ENCODE peak calls at places on chromosomes 1 and 21, in five cellular contexts. C is C1 segment of cervical spinal cord; Z is NCI-H446; Y is stimulated activated CD4-positive, alpha-beta T cell treated with anti-CD3 and anti-CD28 coated beads, Interleukin-1b, Interleukin-23, amount 100 ng/mL, for 4 hours; X is AG10803. S is an unnamed sample.

GRCh38 chr1:10669570-10669969 is 126.9 kb downstream of the CASZ1 start:
- DNase-seq in C (no peak), Z (no peak), Y (no peak), X (no peak), S (no peak)

GRCh38 chr1:37035014-37035686 is 835 bp upstream of the GRIK3 start:
- DNase-seq in C (no peak), Z (no peak), Y (no peak), X (no peak), S (no peak)

GRCh38 chr1:227797612-227798011 is 17.9 kb upstream of the PRSS38 start:
- DNase-seq in C (no peak), Z (no peak), Y (no peak), X (no peak), S (no peak)

GRCh38 chr21:18646114-18646513 is 242.5 kb upstream of the TMPRSS15 start:
- DNase-seq in C (no peak), Z (no peak), Y (no peak), X (no peak), S (no peak)

GRCh38 chr1:174068000-174068399 is 45.8 kb upstream of the RC3H1 start:
- DNase-seq in C (no peak), Z (no peak), Y (no peak), X (no peak), S (no peak)

GRCh38 chr1:94528271-94528670 is 13.3 kb downstream of the F3 start:
- DNase-seq in C (no peak), Z (peak; percentile 31), Y (no peak), X (peak; percentile 34), S (no peak)

GRCh38 chr21:38664315-38664714 is 141.4 kb upstream of the ETS2 start:
- DNase-seq in C (no peak), Z (no peak), Y (no peak), X (no peak), S (no peak)

GRCh38 chr1:200877839-200878551 is 5.2 kb downstream of the GPR25 start:
- DNase-seq in C (no peak), Z (no peak), Y (no peak), X (no peak), S (no peak)

GRCh38 chr1:41361028-41361494 is at the start of gene FOXO6:
- DNase-seq in C (peak; percentile 88), Z (peak; percentile 100), Y (peak; percentile 86), X (peak; percentile 93), S (peak; percentile 81)

GRCh38 chr21:41360072-41360821 is 1.6 kb upstream of the MX2 start:
- DNase-seq in C (no peak), Z (no peak), Y (no peak), X (peak; percentile 82), S (no peak)

GRCh38 chr1:156508955-156509234 is 8.3 kb upstream of the MEF2D start:
- DNase-seq in C (no peak), Z (no peak), Y (no peak), X (no peak), S (no peak)

GRCh38 chr1:167826127-167826526 is 87.8 kb downstream of the ADCY10 start:
- DNase-seq in C (no peak), Z (no peak), Y (no peak), X (no peak), S (no peak)

GRCh38 chr1:59123081-59123675 is 173.7 kb upstream of the FGGY start:
- DNase-seq in C (no peak), Z (no peak), Y (no peak), X (no peak), S (no peak)

GRCh38 chr1:201063190-201063544 is 39.7 kb upstream of the KIF21B start:
- DNase-seq in C (no peak), Z (no peak), Y (no peak), X (no peak), S (no peak)

GRCh38 chr1:167862432-167863076 is 51.4 kb downstream of the ADCY10 start:
- DNase-seq in C (no peak), Z (no peak), Y (no peak), X (peak; percentile 26), S (no peak)

GRCh38 chr1:190597361-190597760 is 119.7 kb upstream of the BRINP3 start:
- DNase-seq in C (no peak), Z (no peak), Y (no peak), X (no peak), S (no peak)

GRCh38 chr1:66388918-66389317 is 145.0 kb upstream of the SGIP1 start:
- DNase-seq in C (no peak), Z (peak; percentile 93), Y (no peak), X (no peak), S (no peak)

GRCh38 chr1:225887030-225887314 is 2.0 kb downstream of the LEFTY1 start:
- DNase-seq in C (no peak), Z (no peak), Y (no peak), X (no peak), S (no peak)

GRCh38 chr1:60559371-60559770 is 485.8 kb upstream of the C1orf87 start:
- DNase-seq in C (no peak), Z (no peak), Y (no peak), X (no peak), S (no peak)

GRCh38 chr1:225752245-225752644 is 25.4 kb upstream of the SRP9 start:
- DNase-seq in C (no peak), Z (no peak), Y (no peak), X (no peak), S (no peak)

GRCh38 chr21:38669186-38669585 is 136.5 kb upstream of the ETS2 start:
- DNase-seq in C (no peak), Z (no peak), Y (no peak), X (peak; percentile 42), S (no peak)

GRCh38 chr1:170863600-170863999 is 71.7 kb upstream of the MROH9 start:
- DNase-seq in C (no peak), Z (no peak), Y (no peak), X (no peak), S (no peak)

GRCh38 chr1:95309031-95309459 is 75.0 kb downstream of the RWDD3 start:
- DNase-seq in C (no peak), Z (peak; percentile 86), Y (no peak), X (peak; percentile 21), S (no peak)

GRCh38 chr1:55056632-55056992 is 17.3 kb downstream of the PCSK9 start:
- DNase-seq in C (no peak), Z (no peak), Y (no peak), X (no peak), S (no peak)

GRCh38 chr1:42646056-42646455 is 12.2 kb upstream of the PPIH start:
- DNase-seq in C (no peak), Z (no peak), Y (no peak), X (peak; percentile 1), S (no peak)

GRCh38 chr1:52601976-52602327 is 219 bp upstream of the GPX7 start:
- DNase-seq in C (peak; percentile 22), Z (peak; percentile 47), Y (no peak), X (no peak), S (no peak)

GRCh38 chr1:247443641-247444040 is 14.3 kb downstream of the OR2B11 start:
- DNase-seq in C (no peak), Z (no peak), Y (no peak), X (no peak), S (no peak)

GRCh38 chr21:25809013-25809412 is 74.2 kb downstream of the GABPA start:
- DNase-seq in C (no peak), Z (no peak), Y (no peak), X (no peak), S (no peak)

GRCh38 chr21:38490411-38491020 is 7.8 kb downstream of the ERG start:
- DNase-seq in C (no peak), Z (no peak), Y (no peak), X (no peak), S (no peak)

GRCh38 chr1:79325705-79326104 is 319.2 kb upstream of the ADGRL4 start:
- DNase-seq in C (no peak), Z (no peak), Y (no peak), X (no peak), S (no peak)

GRCh38 chr21:23223882-23224281 is 2225.7 kb downstream of the NCAM2 start:
- DNase-seq in C (no peak), Z (no peak), Y (no peak), X (no peak), S (no peak)

GRCh38 chr1:85911742-85912141 is 203.5 kb upstream of the ZNHIT6 start:
- DNase-seq in C (no peak), Z (peak; percentile 7), Y (no peak), X (peak; percentile 7), S (no peak)

GRCh38 chr1:108121361-108122143 is 78.6 kb downstream of the SLC25A24 start:
- DNase-seq in C (no peak), Z (no peak), Y (no peak), X (no peak), S (no peak)

GRCh38 chr1:178232949-178233348 is 139.0 kb downstream of the RASAL2 start:
- DNase-seq in C (no peak), Z (no peak), Y (no peak), X (peak; percentile 91), S (no peak)

S was measured in NCI-H524 treated with DMSO at 0.1 percent for 48 hours.